ENCODE peak calls at places on chromosomes 7 and 10, in four cellular contexts. P is tibial nerve, O is heart left ventricle, W is body of pancreas. V is an unnamed sample.

GRCh38 chr10:132282667-132283603 is 24.8 kb downstream of the STK32C start:
- DNase-seq in P (no peak), O (peak), W (no peak), V (no peak)

GRCh38 chr7:100220833-100221718 is 1.3 kb downstream of the PVRIG start:
- DNase-seq in P (no peak), O (peak), W (peak), V (no peak)

GRCh38 chr10:5594271-5595036 is 69.7 kb downstream of the CALML3 start:
- DNase-seq in P (no peak), W (no peak), O (no peak), V (no peak)

GRCh38 chr7:81482600-81483186 is 287.2 kb downstream of the HGF start:
- DNase-seq in P (no peak), W (no peak), O (no peak), V (no peak)

GRCh38 chr10:121340176-121340850 is 257.9 kb downstream of the FGFR2 start:
- DNase-seq in W (no peak), P (no peak), O (no peak), V (no peak)

GRCh38 chr10:31635415-31636065 is 293.1 kb downstream of the ARHGAP12 start:
- DNase-seq in P (no peak), W (no peak), O (no peak), V (no peak)

GRCh38 chr7:135755351-135755753 is 6.7 kb upstream of the FAM180A start:
- DNase-seq in O (no peak), W (peak), P (no peak), V (no peak)

GRCh38 chr7:36036590-36036989 is 116.5 kb upstream of the EEPD1 start:
- DNase-seq in W (no peak), O (no peak), P (no peak), V (no peak)

GRCh38 chr7:159195926-159196325 is 51.3 kb upstream of the VIPR2 start:
- DNase-seq in O (no peak), P (no peak), W (no peak), V (no peak)

GRCh38 chr7:99407849-99408346 is 499 bp downstream of the PDAP1 start:
- DNase-seq in P (peak), W (peak), O (no peak), V (no peak)

GRCh38 chr7:95921543-95921942 is 149.2 kb downstream of the DYNC1I1 start:
- DNase-seq in O (no peak), P (no peak), W (no peak), V (no peak)

GRCh38 chr10:24974978-24975377 is 22.6 kb upstream of the PRTFDC1 start:
- DNase-seq in P (peak), O (no peak), W (peak), V (no peak)

GRCh38 chr7:129664029-129665012 is 52.8 kb downstream of the NRF1 start:
- DNase-seq in P (no peak), O (no peak), W (no peak), V (no peak)

GRCh38 chr7:74092321-74092963 is 8.8 kb downstream of the LIMK1 start:
- DNase-seq in P (no peak), W (no peak), O (peak), V (no peak)

GRCh38 chr10:1011696-1012095 is 14.0 kb downstream of the IDI2 start:
- DNase-seq in O (no peak), W (no peak), P (no peak), V (no peak)

GRCh38 chr7:3738964-3739363 is 437.9 kb downstream of the SDK1 start:
- DNase-seq in O (no peak), W (no peak), P (no peak), V (no peak)

GRCh38 chr10:131636841-131637724 is 263.7 kb upstream of the PPP2R2D start:
- DNase-seq in P (no peak), O (no peak), W (no peak), V (no peak)

GRCh38 chr10:46293832-46294640 is 7.2 kb downstream of the ANTXRL start:
- DNase-seq in O (no peak), W (no peak), P (no peak), V (no peak)

GRCh38 chr7:26365077-26365896 is 73.6 kb downstream of the SNX10 start:
- DNase-seq in P (peak), O (no peak), W (peak), V (no peak)

GRCh38 chr10:117413928-117414618 is 38.8 kb upstream of the PDZD8 start:
- DNase-seq in P (no peak), O (no peak), W (no peak), V (no peak)

GRCh38 chr7:121744319-121744718 is 128.6 kb upstream of the PTPRZ1 start:
- DNase-seq in O (no peak), P (no peak), W (no peak), V (no peak)

DNA sequence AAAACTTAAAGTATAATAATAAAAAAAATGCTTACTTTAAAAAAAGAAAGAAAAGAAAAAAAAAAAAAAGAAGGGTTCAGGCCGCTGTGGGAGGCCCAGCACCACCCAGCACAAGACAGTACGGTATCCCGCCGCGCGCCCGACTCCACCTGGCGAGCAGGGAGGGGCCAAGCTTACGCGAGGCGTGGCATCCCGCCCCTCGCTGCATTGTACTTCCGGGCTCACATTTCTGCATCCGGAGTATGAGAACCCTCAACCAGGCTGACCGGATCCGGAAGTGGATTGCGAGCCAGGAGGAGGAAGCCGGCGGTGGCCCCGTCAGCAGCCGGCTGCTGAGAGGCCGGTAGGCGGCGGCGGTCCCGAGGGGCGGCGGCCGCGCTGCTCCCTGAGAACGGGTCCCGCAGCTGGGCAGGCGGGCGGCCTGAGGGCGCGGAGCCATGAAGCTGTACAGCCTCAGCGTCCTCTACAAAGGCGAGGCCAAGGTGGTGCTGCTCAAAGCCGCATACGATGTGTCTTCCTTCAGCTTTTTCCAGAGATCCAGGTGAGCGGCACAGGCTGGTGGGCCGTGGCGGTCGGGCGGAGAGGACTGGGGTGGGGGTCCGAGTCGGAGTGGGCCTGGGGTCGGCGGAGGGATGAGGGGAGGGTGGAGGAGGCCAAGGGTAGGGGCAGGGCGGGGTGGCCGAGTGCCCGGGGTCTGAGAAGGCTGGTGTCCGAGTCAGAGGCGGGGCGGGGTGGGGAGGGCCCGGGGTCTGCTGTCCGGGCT is at the start of gene YKT6:
- DNase-seq in O (peak), W (peak), P (peak), V (peak)
- TF ChIP-seq POLR2A in O (peak), W (peak), P (peak), V (peak)

GRCh38 chr10:102714621-102715455 is at the start of gene SFXN2:
- DNase-seq in O (no peak), P (no peak), W (peak), V (no peak)
- TF ChIP-seq POLR2A in O (no peak), P (no peak), W (peak), V (no peak)

DNA sequence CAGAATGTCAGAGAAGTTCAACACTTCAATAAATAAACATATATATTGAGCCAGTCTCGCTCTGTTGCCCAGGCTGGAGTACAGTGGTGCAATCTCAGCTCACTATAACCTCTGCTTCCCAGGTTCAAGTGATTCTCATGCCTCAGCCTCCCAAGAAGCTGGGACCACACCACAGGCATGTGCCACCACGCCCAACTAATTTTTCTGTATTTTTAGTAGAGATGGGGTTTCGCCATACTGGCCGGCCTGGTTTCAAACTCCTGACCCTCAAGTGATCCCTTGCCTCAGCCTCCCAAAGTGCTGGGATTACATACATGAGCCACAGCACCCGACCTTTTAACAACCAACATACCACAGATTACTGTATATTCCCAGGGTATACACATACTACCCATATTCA is 134.2 kb downstream of the JMJD1C start:
- DNase-seq in W (no peak), P (no peak), O (no peak), V (no peak)
- TF ChIP-seq POLR2A in W (no peak), P (no peak), O (no peak), V (no peak)

GRCh38 chr7:30770936-30771858 is at the start of gene MINDY4:
- DNase-seq in W (peak), P (peak), O (peak), V (peak)
- TF ChIP-seq POLR2A in W (peak), P (peak), O (peak), V (peak)

GRCh38 chr10:3136763-3137611 is 35.6 kb downstream of the PITRM1 start:
- DNase-seq in O (peak), P (peak), W (peak), V (no peak)
- TF ChIP-seq POLR2A in O (no peak), P (no peak), W (no peak), V (no peak)

DNA sequence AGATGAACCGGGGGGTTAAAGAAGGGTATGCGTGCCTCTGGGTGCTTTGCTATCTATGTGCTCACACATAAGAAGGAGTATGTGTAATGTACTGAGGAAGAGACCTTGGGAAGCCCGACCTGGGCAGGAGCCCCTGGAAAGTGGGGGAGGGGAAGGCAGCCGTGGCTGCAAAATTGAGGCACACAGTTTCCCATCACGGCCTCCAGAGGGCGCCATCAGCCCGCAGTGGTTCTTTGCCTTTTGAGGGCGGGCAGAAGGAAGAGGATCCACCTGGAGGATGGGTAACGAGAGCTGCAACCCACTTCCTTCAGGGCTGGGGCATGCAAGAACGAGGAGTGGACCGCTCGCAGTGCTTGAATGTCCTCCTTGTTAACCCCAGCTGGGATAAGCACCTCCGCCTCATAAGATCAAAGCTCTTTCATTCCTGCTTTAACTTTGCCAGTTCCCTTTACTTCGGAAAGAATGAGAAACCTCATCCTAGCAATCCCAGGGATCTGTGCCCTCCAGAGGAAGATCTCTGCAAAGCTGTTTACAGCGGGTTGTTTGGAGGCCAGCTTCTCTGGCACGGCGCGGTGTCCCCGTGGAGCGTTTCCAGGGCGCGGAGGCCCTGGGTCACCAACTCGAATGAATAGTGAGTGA is 77.9 kb downstream of the PCGF5 start:
- DNase-seq in W (peak), P (peak), O (peak), V (peak)
- TF ChIP-seq POLR2A in W (no peak), P (no peak), O (no peak), V (no peak)

GRCh38 chr7:16421333-16422099 is at the start of gene CRPPA:
- DNase-seq in O (peak), P (peak), W (peak), V (peak)

GRCh38 chr7:16419859-16420258 is 1.5 kb downstream of the CRPPA start:
- DNase-seq in P (no peak), O (no peak), W (no peak), V (no peak)

GRCh38 chr7:16422100-16422430 is 727 bp upstream of the CRPPA start:
- DNase-seq in O (no peak), W (no peak), P (no peak), V (no peak)

GRCh38 chr7:16420329-16420648 is 1.0 kb downstream of the CRPPA start:
- DNase-seq in W (no peak), P (no peak), O (no peak), V (no peak)

GRCh38 chr7:16420649-16421332 is 547 bp downstream of the CRPPA start:
- DNase-seq in O (peak), W (peak), P (peak), V (peak)
- TF ChIP-seq POLR2A in O (peak), W (peak), P (peak), V (peak)

V was measured in Peyer's patch.